ENCODE peak calls at places on chromosome 12, in five cellular contexts. Q is heart left ventricle, D is colonic mucosa, K is lung, L is AG04450. B is an unnamed sample.

GRCh38 chr12:15856097-15856982 is 25.8 kb upstream of the STRAP start:
- DNase-seq in Q (no peak), D (peak; percentile 78), K (peak; percentile 54), L (no peak), B (no peak)

GRCh38 chr12:88142610-88142991 is 494 bp downstream of the TMTC3 start:
- DNase-seq in Q (peak; percentile 31), D (peak; percentile 57), K (peak; percentile 37), L (no peak), B (peak; percentile 26)

GRCh38 chr12:122078141-122079037 is at the start of gene MLXIP:
- DNase-seq in Q (peak; percentile 95), D (peak; percentile 94), K (peak; percentile 95), L (no peak), B (peak; percentile 95)

GRCh38 chr12:25958254-25959068 is at the start of gene RASSF8:
- DNase-seq in Q (peak; percentile 80), D (peak; percentile 49), K (peak; percentile 62), L (peak; percentile 21), B (peak; percentile 77)

GRCh38 chr12:6934110-6934509 is 6.4 kb downstream of the ATN1 start:
- DNase-seq in Q (peak; percentile 74), D (peak; percentile 68), K (no peak), L (no peak), B (peak; percentile 54)

GRCh38 chr12:122853582-122854245 is 18.5 kb downstream of the HIP1R start:
- DNase-seq in Q (no peak), D (no peak), K (no peak), L (no peak), B (no peak)

GRCh38 chr12:39831587-39832315 is 212.1 kb upstream of the ABCD2 start:
- DNase-seq in Q (no peak), D (no peak), K (no peak), L (no peak), B (no peak)

GRCh38 chr12:45850302-45850701 is 120.8 kb downstream of the ARID2 start:
- DNase-seq in Q (no peak), D (no peak), K (no peak), L (no peak), B (no peak)

GRCh38 chr12:40107098-40107802 is 1.4 kb upstream of the SLC2A13 start:
- DNase-seq in Q (peak; percentile 86), D (peak; percentile 93), K (peak; percentile 91), L (peak; percentile 64), B (peak; percentile 91)

GRCh38 chr12:5197127-5197526 is 153.4 kb downstream of the KCNA5 start:
- DNase-seq in Q (no peak), D (no peak), K (no peak), L (no peak), B (no peak)

GRCh38 chr12:128474916-128475315 is 207.9 kb downstream of the TMEM132C start:
- DNase-seq in Q (no peak), D (no peak), K (no peak), L (no peak), B (no peak)

GRCh38 chr12:124554429-124555029 is 12.9 kb downstream of the NCOR2 start:
- DNase-seq in Q (peak; percentile 76), D (no peak), K (no peak), L (no peak), B (peak; percentile 52)

GRCh38 chr12:106245767-106246166 is 2.1 kb downstream of the CKAP4 start:
- DNase-seq in Q (peak; percentile 51), D (peak; percentile 89), K (peak; percentile 78), L (no peak), B (no peak)

GRCh38 chr12:4268549-4269181 is 4.9 kb upstream of the CCND2 start:
- DNase-seq in Q (no peak), D (peak; percentile 41), K (no peak), L (no peak), B (no peak)

GRCh38 chr12:62191747-62192485 is 68.3 kb upstream of the USP15 start:
- DNase-seq in Q (peak; percentile 24), D (no peak), K (no peak), L (no peak), B (no peak)

GRCh38 chr12:58651850-58652249 is 268.5 kb downstream of the LRIG3 start:
- DNase-seq in Q (no peak), D (no peak), K (no peak), L (no peak), B (no peak)

GRCh38 chr12:66861157-66861750 is 182.4 kb upstream of the GRIP1 start:
- DNase-seq in Q (peak; percentile 55), D (peak; percentile 58), K (peak; percentile 48), L (peak; percentile 23), B (peak; percentile 33)

GRCh38 chr12:22105542-22105941 is 59.5 kb downstream of the CMAS start:
- DNase-seq in Q (no peak), D (no peak), K (no peak), L (no peak), B (no peak)

GRCh38 chr12:121806556-121807308 is 2.9 kb downstream of the SETD1B start:
- DNase-seq in Q (no peak), D (no peak), K (no peak), L (no peak), B (no peak)

GRCh38 chr12:107086314-107086713 is 7.0 kb downstream of the CRY1 start:
- DNase-seq in Q (no peak), D (no peak), K (no peak), L (no peak), B (no peak)

GRCh38 chr12:105555556-105555973 is 225.1 kb downstream of the C12orf75 start:
- DNase-seq in Q (no peak), D (no peak), K (no peak), L (no peak), B (no peak)

GRCh38 chr12:46944104-46944503 is 118.3 kb upstream of the SLC38A4 start:
- DNase-seq in Q (no peak), D (no peak), K (no peak), L (no peak), B (no peak)

GRCh38 chr12:130281157-130281799 is 56.4 kb upstream of the PIWIL1 start:
- DNase-seq in Q (no peak), D (no peak), K (no peak), L (no peak), B (no peak)

GRCh38 chr12:80441921-80442320 is 2.1 kb upstream of the PTPRQ start:
- DNase-seq in Q (no peak), D (no peak), K (no peak), L (no peak), B (no peak)

GRCh38 chr12:2168808-2169207 is 116.0 kb downstream of the CACNA1C start:
- DNase-seq in Q (no peak), D (peak; percentile 85), K (no peak), L (no peak), B (no peak)

GRCh38 chr12:131194166-131194565 is 240.5 kb downstream of the ADGRD1 start:
- DNase-seq in Q (no peak), D (no peak), K (no peak), L (no peak), B (no peak)

GRCh38 chr12:41437578-41437977 is 249.5 kb downstream of the PDZRN4 start:
- DNase-seq in Q (no peak), D (no peak), K (no peak), L (no peak), B (no peak)

GRCh38 chr12:23760495-23760894 is 189.0 kb downstream of the SOX5 start:
- DNase-seq in Q (no peak), D (no peak), K (no peak), L (no peak), B (no peak)

GRCh38 chr12:9731797-9732196 is 1.1 kb downstream of the CLECL1 start:
- DNase-seq in Q (no peak), D (no peak), K (no peak), L (no peak), B (no peak)
- H3K4me3 ChIP-seq in Q (no peak overlapping the region), D (no peak overlapping the region), K (no peak overlapping the region), L (no peak overlapping the region), B (no peak overlapping the region)

GRCh38 chr12:112115259-112116045 is 6.9 kb upstream of the NAA25 start:
- DNase-seq in Q (no peak), D (no peak), K (no peak), L (no peak), B (no peak)

GRCh38 chr12:112107728-112108447 is 695 bp downstream of the NAA25 start:
- DNase-seq in Q (no peak), D (peak; percentile 42), K (peak; percentile 33), L (no peak), B (no peak)

GRCh38 chr12:112116232-112117060 is 7.9 kb upstream of the NAA25 start:
- DNase-seq in Q (peak; percentile 87), D (peak; percentile 58), K (peak; percentile 61), L (no peak), B (peak; percentile 72)

GRCh38 chr12:112111931-112112330 is 3.3 kb upstream of the NAA25 start:
- DNase-seq in Q (no peak), D (no peak), K (peak; percentile 45), L (no peak), B (no peak)

GRCh38 chr12:112112423-112113132 is 4.0 kb upstream of the NAA25 start:
- DNase-seq in Q (no peak), D (no peak), K (peak; percentile 63), L (no peak), B (no peak)
- H3K27me3 ChIP-seq in Q (no peaks in the 10 kb centered on the region), D (no peaks in the 10 kb centered on the region), K (no peaks in the 10 kb centered on the region), L (no peaks in the 10 kb centered on the region), B (no peaks in the 10 kb centered on the region)

GRCh38 chr12:113155641-113156040 is 6.1 kb downstream of the CFAP73 start:
- DNase-seq in Q (no peak), D (no peak), K (no peak), L (no peak), B (no peak)

GRCh38 chr12:113152835-113153814 is 3.6 kb downstream of the CFAP73 start:
- DNase-seq in Q (peak; percentile 65), D (peak; percentile 70), K (peak; percentile 58), L (no peak), B (peak; percentile 68)

GRCh38 chr12:113152196-113152834 is 2.8 kb downstream of the CFAP73 start:
- DNase-seq in Q (no peak), D (no peak), K (no peak), L (no peak), B (no peak)

GRCh38 chr12:113155060-113155459 is 5.5 kb downstream of the CFAP73 start:
- DNase-seq in Q (no peak), D (no peak), K (no peak), L (no peak), B (no peak)

DNA sequence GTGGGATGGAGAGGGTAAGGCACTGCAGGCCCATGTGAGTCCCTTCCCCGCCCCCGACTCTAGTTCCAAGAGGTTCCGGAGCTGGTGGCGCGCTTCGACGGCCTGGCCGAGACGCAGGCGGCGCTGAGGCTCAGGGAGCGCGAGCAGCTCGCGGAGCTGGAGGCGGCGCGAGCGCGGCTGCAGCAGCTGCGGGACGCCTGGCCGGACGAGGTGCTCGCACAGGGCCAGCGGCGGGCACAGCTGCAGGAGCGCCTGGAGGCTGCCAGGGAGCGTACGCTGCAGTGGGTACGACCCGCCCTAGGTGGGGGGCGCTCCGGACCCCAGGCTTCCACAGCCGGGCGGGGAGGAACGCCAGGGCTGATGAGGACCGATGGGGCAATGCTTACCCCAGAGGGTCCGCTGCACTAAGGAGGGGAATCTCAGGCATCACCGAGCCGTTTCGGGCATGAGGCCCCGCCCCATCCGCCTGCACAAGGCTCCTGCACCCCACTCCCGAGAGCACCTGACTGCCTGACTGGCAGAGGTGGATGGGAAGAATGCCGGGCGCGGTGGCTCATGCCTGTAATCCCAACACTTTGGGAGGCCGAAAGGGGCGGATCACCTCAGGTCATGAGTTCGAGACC is 4.9 kb downstream of the CFAP73 start:
- DNase-seq in Q (no peak), D (no peak), K (no peak), L (no peak), B (no peak)
- H3K4me3 ChIP-seq in Q (no peak overlapping the region), D (peak overlapping the region; percentile 28), K (no peak overlapping the region), L (peak overlapping the region; percentile 32), B (peak overlapping the region; percentile 40)

GRCh38 chr12:11510671-11511070 is 115.3 kb upstream of the PRB2 start:
- DNase-seq in Q (no peak), D (no peak), K (no peak), L (no peak), B (no peak)

GRCh38 chr12:11513288-11513687 is 117.9 kb upstream of the PRB2 start:
- DNase-seq in Q (no peak), D (no peak), K (no peak), L (no peak), B (no peak)

GRCh38 chr12:11508699-11509098 is 113.3 kb upstream of the PRB2 start:
- DNase-seq in Q (no peak), D (no peak), K (no peak), L (no peak), B (no peak)
- H3K27me3 ChIP-seq in Q (no peaks in the 10 kb centered on the region), D (no peaks in the 10 kb centered on the region), K (no peaks in the 10 kb centered on the region), L (peaks cover 5% of the 10 kb centered on the region), B (peaks cover 16% of the 10 kb centered on the region)